ENCODE peak calls at places on chromosomes 4 and X, in eight cellular contexts. O, J, V, B, E, G, Y and Z are unnamed samples.

GRCh38 chrX:154488336-154489075 is 1.9 kb downstream of the SLC10A3 start:
- DNase-seq in O (no peak), J (no peak), V (no peak), B (no peak), E (no peak), G (no peak), Y (no peak), Z (no peak)

GRCh38 chr4:166675411-166675810 is 558.9 kb downstream of the SPOCK3 start:
- DNase-seq in O (no peak), J (no peak), V (no peak), B (no peak), E (no peak), G (no peak), Y (peak; percentile 65), Z (no peak)

GRCh38 chr4:152979731-152980330 is 43.7 kb downstream of the FHDC1 start:
- DNase-seq in O (no peak), J (no peak), V (no peak), B (no peak), E (no peak), G (no peak), Y (no peak), Z (no peak)

GRCh38 chr4:163865010-163865409 is 370.5 kb downstream of the TMA16 start:
- DNase-seq in O (no peak), J (no peak), V (no peak), B (no peak), E (no peak), G (no peak), Y (no peak), Z (no peak)

GRCh38 chr4:16715482-16715881 is 183.0 kb downstream of the LDB2 start:
- DNase-seq in O (no peak), J (no peak), V (no peak), B (no peak), E (no peak), G (no peak), Y (no peak), Z (no peak)

GRCh38 chr4:109921384-109921808 is 8.7 kb downstream of the EGF start:
- DNase-seq in O (no peak), J (peak; percentile 31), V (no peak), B (no peak), E (no peak), G (no peak), Y (peak; percentile 88), Z (no peak)

GRCh38 chr4:153947998-153948397 is 159.1 kb upstream of the SFRP2 start:
- DNase-seq in O (no peak), J (no peak), V (no peak), B (no peak), E (no peak), G (no peak), Y (no peak), Z (no peak)

GRCh38 chrX:69503835-69504625 is at the start of gene NALF2:
- DNase-seq in O (peak; percentile 62), J (peak; percentile 1), V (peak; percentile 59), B (peak; percentile 51), E (no peak), G (peak; percentile 80), Y (no peak), Z (peak; percentile 14)

GRCh38 chr4:8337083-8337482 is 67.5 kb downstream of the HTRA3 start:
- DNase-seq in O (no peak), J (no peak), V (no peak), B (no peak), E (no peak), G (no peak), Y (no peak), Z (no peak)

GRCh38 chrX:145213504-145213903 is 33.8 kb upstream of the SPANXN1 start:
- DNase-seq in O (no peak), J (no peak), V (no peak), B (no peak), E (no peak), G (peak; percentile 1), Y (peak; percentile 2), Z (no peak)

GRCh38 chr4:26826721-26827120 is 33.9 kb upstream of the STIM2 start:
- DNase-seq in O (peak; percentile 46), J (no peak), V (peak; percentile 50), B (peak; percentile 47), E (no peak), G (peak; percentile 96), Y (peak; percentile 26), Z (no peak)

GRCh38 chr4:73606465-73606974 is 13.7 kb downstream of the RASSF6 start:
- DNase-seq in O (no peak), J (no peak), V (no peak), B (no peak), E (no peak), G (peak; percentile 92), Y (no peak), Z (peak; percentile 4)

GRCh38 chr4:142563682-142564291 is 282.3 kb downstream of the INPP4B start:
- DNase-seq in O (no peak), J (no peak), V (no peak), B (no peak), E (no peak), G (no peak), Y (peak; percentile 59), Z (no peak)

GRCh38 chr4:26131711-26132110 is 189.1 kb upstream of the RBPJ start:
- DNase-seq in O (no peak), J (no peak), V (no peak), B (no peak), E (no peak), G (no peak), Y (no peak), Z (peak; percentile 43)

GRCh38 chr4:181504846-181505374 is 738.3 kb upstream of the TENM3 start:
- DNase-seq in O (no peak), J (no peak), V (no peak), B (no peak), E (no peak), G (no peak), Y (no peak), Z (no peak)

GRCh38 chr4:116636917-116637316 is 448.5 kb downstream of the TRAM1L1 start:
- DNase-seq in O (no peak), J (no peak), V (no peak), B (no peak), E (no peak), G (peak; percentile 72), Y (no peak), Z (no peak)

GRCh38 chrX:31209005-31209612 is 137.3 kb upstream of the FTHL17 start:
- DNase-seq in O (no peak), J (no peak), V (no peak), B (no peak), E (no peak), G (no peak), Y (peak; percentile 43), Z (no peak)

GRCh38 chr4:68375667-68376559 is 26.0 kb upstream of the YTHDC1 start:
- DNase-seq in O (peak; percentile 39), J (peak; percentile 46), V (no peak), B (peak; percentile 16), E (no peak), G (peak; percentile 65), Y (peak; percentile 28), Z (peak; percentile 64)

DNA sequence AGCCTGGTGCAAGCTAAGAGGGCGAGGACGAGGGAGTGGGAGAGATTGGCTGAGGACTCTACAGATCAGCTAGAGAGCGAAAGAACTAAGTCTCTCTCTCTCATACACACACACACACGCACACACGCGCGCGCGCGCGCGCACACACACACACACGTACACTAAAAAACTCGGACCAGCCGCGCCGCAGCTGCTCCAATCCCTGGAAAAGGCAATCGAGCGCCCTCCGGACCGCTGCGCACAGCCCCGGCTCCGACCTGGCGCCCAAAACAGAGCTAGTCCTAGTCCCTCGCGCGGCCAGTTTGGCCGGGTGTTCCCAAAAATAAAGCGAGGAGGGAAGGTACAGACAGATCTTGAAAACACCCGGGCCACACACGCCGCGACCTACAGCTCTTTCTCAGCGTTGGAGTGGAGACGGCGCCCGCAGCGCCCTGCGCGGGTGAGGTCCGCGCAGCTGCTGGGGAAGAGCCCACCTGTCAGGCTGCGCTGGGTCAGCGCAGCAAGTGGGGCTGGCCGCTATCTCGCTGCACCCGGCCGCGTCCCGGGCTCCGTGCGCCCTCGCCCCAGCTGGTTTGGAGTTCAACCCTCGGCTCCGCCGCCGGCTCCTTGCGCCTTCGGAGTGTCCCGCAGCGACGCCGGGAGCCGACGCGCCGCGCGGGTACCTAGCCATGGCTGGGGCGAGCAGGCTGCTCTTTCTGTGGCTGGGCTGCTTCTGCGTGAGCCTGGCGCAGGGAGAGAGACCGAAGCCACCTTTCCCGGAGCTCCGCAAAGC is at the start of gene BMP3:
- DNase-seq in O (no peak), J (peak; percentile 4), V (no peak), B (peak; percentile 56), E (no peak), G (peak; percentile 72), Y (no peak), Z (no peak)
- H3K4me3 ChIP-seq in O (no peak within 1 kb of the TSS), J (peak within 1 kb of the TSS; percentile 13), V (peak within 1 kb of the TSS; percentile 27), B (peak within 1 kb of the TSS; percentile 33), E (peak within 1 kb of the TSS; percentile 60), G (peak within 1 kb of the TSS; percentile 79), Y (peak within 1 kb of the TSS; percentile 41), Z (no peak within 1 kb of the TSS)

DNA sequence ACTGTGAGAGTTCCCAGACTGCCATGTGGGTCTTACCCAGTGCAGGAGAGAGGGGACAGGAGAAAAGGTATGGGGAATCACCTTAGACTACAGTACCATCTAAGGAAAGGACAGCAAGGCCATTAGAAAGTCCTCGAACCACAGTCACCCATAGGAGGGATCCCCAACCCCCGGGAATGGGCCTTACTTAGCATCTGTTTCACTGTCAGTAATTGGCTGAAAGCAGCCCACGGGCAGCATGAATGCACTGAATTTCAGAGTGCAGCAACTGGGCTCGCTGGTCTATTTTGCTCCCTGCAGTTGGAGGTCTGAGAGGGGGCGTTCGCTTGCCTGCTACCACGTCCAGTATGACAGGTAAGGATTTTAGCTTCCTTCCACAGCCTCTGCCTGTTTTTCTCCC is 50.4 kb upstream of the KLHL8 start:
- DNase-seq in O (no peak), J (no peak), V (no peak), B (no peak), E (no peak), G (no peak), Y (no peak), Z (no peak)
- H3K27ac ChIP-seq in O (no peak overlapping the region), J (no peak overlapping the region), V (no peak overlapping the region), B (no peak overlapping the region), E (no peak overlapping the region), G (no peak overlapping the region), Y (no peak overlapping the region), Z (no peak overlapping the region)

DNA sequence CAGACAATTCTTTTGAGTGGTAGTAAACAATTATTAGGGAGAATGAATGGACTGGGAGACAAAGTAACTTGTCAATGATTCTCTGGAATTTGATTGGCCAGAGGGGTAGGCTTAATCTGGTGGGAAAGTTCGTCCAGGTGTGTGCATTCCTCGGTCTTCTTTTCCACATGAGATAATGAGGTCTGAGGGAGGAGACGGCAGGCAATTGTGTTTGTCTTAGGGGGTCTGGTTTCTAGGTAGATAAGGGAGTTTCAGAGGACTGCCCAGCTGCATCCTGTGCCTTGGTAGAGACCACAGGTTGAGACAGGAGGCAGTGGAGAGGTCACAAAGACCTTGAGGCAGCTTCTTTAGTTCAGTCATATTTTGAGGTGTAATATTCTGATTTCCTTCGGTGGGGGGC is 4.2 kb downstream of the MGST2 start:
- DNase-seq in O (no peak), J (no peak), V (no peak), B (no peak), E (no peak), G (no peak), Y (no peak), Z (no peak)
- H3K4me3 ChIP-seq in O (no peak overlapping the region), J (no peak overlapping the region), V (no peak overlapping the region), B (no peak overlapping the region), E (no peak overlapping the region), G (no peak overlapping the region), Y (no peak overlapping the region), Z (no peak overlapping the region)

GRCh38 chr4:169244210-169244609 is 26.5 kb downstream of the SH3RF1 start:
- DNase-seq in O (no peak), J (no peak), V (no peak), B (no peak), E (no peak), G (no peak), Y (no peak), Z (no peak)
- H3K27ac ChIP-seq in O (peak overlapping the region; percentile 3), J (no peak overlapping the region), V (no peak overlapping the region), B (no peak overlapping the region), E (no peak overlapping the region), G (no peak overlapping the region), Y (peak overlapping the region; percentile 60), Z (no peak overlapping the region)

GRCh38 chrX:10482708-10483107 is 137.7 kb downstream of the MID1 start:
- DNase-seq in O (no peak), J (no peak), V (no peak), B (no peak), E (no peak), G (no peak), Y (no peak), Z (no peak)
- H3K4me3 ChIP-seq in O (no peak overlapping the region), J (no peak overlapping the region), V (no peak overlapping the region), B (no peak overlapping the region), E (no peak overlapping the region), G (no peak overlapping the region), Y (no peak overlapping the region), Z (no peak overlapping the region)